ENCODE peak calls at places on chromosomes 2 and 18, in four cellular contexts. K is Kasumi-1, N is WTC11, U is upper lobe of left lung. D is an unnamed sample.

GRCh38 chr18:51193621-51194287 is 3.7 kb downstream of the MEX3C start:
- DNase-seq in N (no peak), U (no peak), K (no peak), D (no peak)

GRCh38 chr2:196515608-196516007 is 123.9 kb upstream of the CCDC150 start:
- DNase-seq in K (no peak), U (no peak), N (no peak), D (no peak)

GRCh38 chr2:230408244-230408842 is 7.7 kb upstream of the SP100 start:
- DNase-seq in N (no peak), U (no peak), K (no peak), D (no peak)

GRCh38 chr2:240386321-240386720 is 49.1 kb upstream of the GPC1 start:
- DNase-seq in U (peak; percentile 56), N (no peak), K (no peak), D (no peak)

GRCh38 chr2:16640024-16640423 is 25.6 kb downstream of the CYRIA start:
- DNase-seq in N (no peak), K (no peak), U (peak; percentile 42), D (no peak)

GRCh38 chr2:47195149-47195548 is 40.0 kb upstream of the STPG4 start:
- DNase-seq in N (no peak), K (peak; percentile 21), U (no peak), D (no peak)

GRCh38 chr2:111667542-111668273 is 216.3 kb downstream of the ANAPC1 start:
- DNase-seq in K (peak; percentile 55), N (no peak), U (no peak), D (peak; percentile 70)

GRCh38 chr2:196170681-196171247 is 614 bp downstream of the STK17B start:
- DNase-seq in N (no peak), U (peak; percentile 92), K (peak; percentile 72), D (peak; percentile 62)

GRCh38 chr18:11767935-11768334 is 78.9 kb downstream of the GNAL start:
- DNase-seq in K (no peak), N (no peak), U (no peak), D (no peak)

GRCh38 chr2:203804766-203805484 is 62.6 kb upstream of the CTLA4 start:
- DNase-seq in N (no peak), K (no peak), U (no peak), D (no peak)

GRCh38 chr2:24304621-24305020 is 55.7 kb downstream of the ITSN2 start:
- DNase-seq in U (no peak), N (no peak), K (no peak), D (no peak)

GRCh38 chr2:10558281-10559030 is 110.3 kb upstream of the ODC1 start:
- DNase-seq in N (no peak), U (peak; percentile 47), K (no peak), D (no peak)

GRCh38 chr2:167451496-167452289 is 563.4 kb downstream of the XIRP2 start:
- DNase-seq in N (peak; percentile 11), K (no peak), U (no peak), D (no peak)

GRCh38 chr2:134431837-134432437 is 178.1 kb downstream of the MGAT5 start:
- DNase-seq in N (no peak), U (no peak), K (no peak), D (no peak)

GRCh38 chr18:35029770-35030169 is 11.4 kb upstream of the MAPRE2 start:
- DNase-seq in U (no peak), K (peak; percentile 2), N (no peak), D (no peak)

GRCh38 chr2:219119422-219120043 is 41.1 kb downstream of the NHEJ1 start:
- DNase-seq in U (no peak), K (peak; percentile 27), N (peak; percentile 81), D (peak; percentile 46)

GRCh38 chr2:109125595-109126500 is 3.2 kb upstream of the SH3RF3 start:
- DNase-seq in U (no peak), N (no peak), K (no peak), D (no peak)

GRCh38 chr2:224286923-224287322 is 115.0 kb downstream of the FAM124B start:
- DNase-seq in U (no peak), N (no peak), K (peak; percentile 7), D (peak; percentile 19)

GRCh38 chr2:25887624-25888242 is 9.4 kb upstream of the ASXL2 start:
- DNase-seq in N (no peak), U (no peak), K (no peak), D (peak; percentile 16)

GRCh38 chr2:95296036-95296435 is 1.1 kb upstream of the KCNIP3 start:
- DNase-seq in K (no peak), N (no peak), U (peak; percentile 23), D (no peak)

GRCh38 chr18:57352271-57352701 is at the start of gene ST8SIA3:
- DNase-seq in N (peak; percentile 20), U (peak; percentile 55), K (no peak), D (no peak)

GRCh38 chr2:104444392-104444791 is 409.5 kb upstream of the POU3F3 start:
- DNase-seq in N (no peak), K (no peak), U (no peak), D (no peak)

GRCh38 chr2:191959209-191959608 is 112.3 kb upstream of the CAVIN2 start:
- DNase-seq in N (no peak), K (no peak), U (no peak), D (no peak)

GRCh38 chr18:5588529-5588928 is 44.7 kb upstream of the EPB41L3 start:
- DNase-seq in U (no peak), K (no peak), N (no peak), D (no peak)

GRCh38 chr2:156800781-156801366 is 364.7 kb downstream of the GPD2 start:
- DNase-seq in U (no peak), K (no peak), N (no peak), D (no peak)

GRCh38 chr2:65366595-65367125 is 65.7 kb downstream of the SPRED2 start:
- DNase-seq in U (no peak), K (peak; percentile 92), N (no peak), D (peak; percentile 75)

GRCh38 chr2:218398437-218399390 is 954 bp upstream of the CTDSP1 start:
- DNase-seq in N (peak; percentile 42), K (no peak), U (peak; percentile 97), D (peak; percentile 59)

GRCh38 chr2:70328921-70329561 is 27.2 kb upstream of the FAM136A start:
- DNase-seq in N (no peak), U (no peak), K (no peak), D (no peak)

GRCh38 chr2:8329660-8330622 is 351.9 kb upstream of the ID2 start:
- DNase-seq in K (no peak), N (no peak), U (peak; percentile 64), D (no peak)

GRCh38 chr2:212640428-212640827 is 101.8 kb upstream of the ERBB4 start:
- DNase-seq in U (no peak), K (no peak), N (no peak), D (no peak)

GRCh38 chr2:63658176-63658968 is 69.6 kb downstream of the MDH1 start:
- DNase-seq in U (no peak), K (no peak), N (no peak), D (no peak)

D was measured in KBM-7.